ENCODE peak calls at places on chromosomes 13 and 19, in six cellular contexts. M is stimulated activated CD8-positive, alpha-beta memory T cell treated with anti-CD3 and anti-CD28 coated beads, Interleukin-7, amount 100 ng/mL, for 1 hour; H is GM23248; N is cardiac fibroblast; F is kidney tubule cell; Q is EL. W is an unnamed sample.

GRCh38 chr13:84648069-84648640 is 765.9 kb upstream of the SLITRK1 start:
- DNase-seq in N (peak), M (no peak), Q (no peak), F (no peak), H (peak), W (peak)

GRCh38 chr13:108595416-108596257 is 33.8 kb upstream of the MYO16 start:
- DNase-seq in M (no peak), H (no peak), N (no peak), Q (no peak), F (no peak), W (no peak)

GRCh38 chr13:77373541-77373940 is 46.6 kb upstream of the MYCBP2 start:
- DNase-seq in F (no peak), N (no peak), H (no peak), Q (no peak), M (no peak), W (no peak)

GRCh38 chr19:53824134-53824611 is at the start of gene NLRP12:
- DNase-seq in N (no peak), H (no peak), Q (no peak), F (no peak), M (no peak), W (no peak)

GRCh38 chr13:98880673-98881072 is 97.2 kb downstream of the DOCK9 start:
- DNase-seq in M (no peak), F (peak), N (no peak), H (no peak), Q (no peak), W (no peak)

GRCh38 chr19:4583961-4584669 is 24.6 kb upstream of the SEMA6B start:
- DNase-seq in F (no peak), N (peak), M (no peak), Q (no peak), H (peak), W (peak)

GRCh38 chr13:101700598-101700997 is 248.1 kb downstream of the ITGBL1 start:
- DNase-seq in N (peak), M (no peak), F (no peak), H (peak), Q (no peak), W (peak)

GRCh38 chr13:61838568-61838967 is 422.9 kb upstream of the PCDH20 start:
- DNase-seq in N (no peak), M (no peak), F (no peak), Q (no peak), H (no peak), W (no peak)

GRCh38 chr19:45882652-45883585 is 3.0 kb downstream of the IRF2BP1 start:
- DNase-seq in N (peak), Q (peak), F (peak), H (peak), M (peak), W (peak)